ENCODE peak calls at places on chromosomes 16 and 17, in ten cellular contexts. B is non-pigmented ciliary epithelial cell; T is germinal center; E is activated naive CD8-positive, alpha-beta T cell treated with anti-CD3 and anti-CD28 coated beads, Interleukin-2, amount 50 U/mL, for 16 hours; D is EL; I is stimulated activated CD8-positive, alpha-beta memory T cell treated with anti-CD3 and anti-CD28 coated beads, Interleukin-2, amount 100 ng/mL, for 48 hours; O is DMS153; V is activated T-cell treated with anti-CD3 and anti-CD28 coated beads, Interleukin-2, amount 50 U/mL, for 1 hour; Y is heart left ventricle; C is NCI-H2081. S is an unnamed sample.
A peak's percentile ranks its signal among the peaks of the same experiment; 100 is the strongest.

GRCh38 chr17:82495844-82496528 is 23.5 kb upstream of the FOXK2 start:
- DNase-seq in C (peak; percentile 29), B (no peak), Y (no peak), D (no peak), E (no peak), I (no peak), T (no peak), V (no peak), O (peak; percentile 96), S (no peak)

GRCh38 chr17:28900986-28901726 is 1.7 kb downstream of the DHRS13 start:
- DNase-seq in D (no peak), Y (no peak), T (no peak), I (no peak), E (no peak), C (no peak), V (no peak), B (no peak), O (no peak), S (no peak)

GRCh38 chr17:10083864-10084263 is 114.5 kb downstream of the GAS7 start:
- DNase-seq in Y (no peak), I (no peak), O (no peak), V (no peak), E (no peak), D (no peak), B (no peak), T (no peak), C (no peak), S (no peak)

GRCh38 chr16:81610144-81610842 is 165.7 kb downstream of the CMIP start:
- DNase-seq in D (peak; percentile 76), C (no peak), B (no peak), E (no peak), Y (peak; percentile 87), I (no peak), T (no peak), O (no peak), V (no peak), S (peak; percentile 93)

GRCh38 chr17:83195330-83196087 is 116.1 kb downstream of the METRNL start:
- DNase-seq in C (no peak), V (peak; percentile 14), E (no peak), O (no peak), D (peak; percentile 48), Y (peak; percentile 83), I (no peak), T (no peak), B (no peak), S (no peak)

GRCh38 chr16:3562914-3563480 is 14.2 kb downstream of the NLRC3 start:
- DNase-seq in C (no peak), T (no peak), E (no peak), Y (no peak), V (no peak), O (no peak), B (no peak), I (no peak), D (no peak), S (no peak)

GRCh38 chr16:48831081-48831722 is 221.2 kb upstream of the N4BP1 start:
- DNase-seq in V (no peak), D (peak; percentile 1), O (no peak), E (no peak), B (no peak), I (no peak), Y (no peak), C (no peak), T (peak; percentile 14), S (no peak)

GRCh38 chr16:81485824-81486554 is 41.4 kb downstream of the CMIP start:
- DNase-seq in V (no peak), C (no peak), E (no peak), D (no peak), B (no peak), T (no peak), Y (no peak), O (no peak), I (no peak), S (no peak)

GRCh38 chr17:77437017-77437416 is 296.2 kb downstream of the SEC14L1 start:
- DNase-seq in I (no peak), Y (peak; percentile 85), B (no peak), T (no peak), E (no peak), V (peak; percentile 56), C (peak; percentile 31), O (no peak), D (peak; percentile 50), S (peak; percentile 66)

GRCh38 chr17:71237903-71238538 is 882.8 kb upstream of the SOX9 start:
- DNase-seq in V (no peak), E (no peak), B (no peak), O (peak; percentile 61), D (peak; percentile 49), I (no peak), T (no peak), C (peak; percentile 18), Y (no peak), S (peak; percentile 15)

GRCh38 chr17:77571141-77571540 is 387.4 kb upstream of the TNRC6C start:
- DNase-seq in Y (no peak), B (no peak), T (no peak), V (no peak), C (no peak), E (no peak), I (no peak), D (no peak), O (no peak), S (no peak)

GRCh38 chr17:33924105-33924504 is 331.0 kb upstream of the CCL2 start:
- DNase-seq in T (no peak), B (no peak), E (no peak), Y (no peak), D (no peak), C (no peak), I (no peak), O (no peak), V (no peak), S (no peak)

GRCh38 chr16:19884611-19885455 is at the start of gene GPRC5B:
- DNase-seq in D (peak; percentile 39), B (no peak), O (no peak), V (peak; percentile 70), C (peak; percentile 47), T (peak; percentile 64), I (no peak), Y (peak; percentile 79), E (no peak), S (peak; percentile 50)

GRCh38 chr17:36773039-36773438 is 164.2 kb upstream of the LHX1 start:
- DNase-seq in D (no peak), I (no peak), V (no peak), B (no peak), Y (no peak), C (no peak), T (no peak), E (no peak), O (no peak), S (no peak)

GRCh38 chr17:50059256-50059655 is 3.3 kb downstream of the ITGA3 start:
- DNase-seq in Y (no peak), C (no peak), I (no peak), E (no peak), T (no peak), O (no peak), V (no peak), B (no peak), D (no peak), S (no peak)

GRCh38 chr16:68995011-68995504 is 110.4 kb upstream of the HAS3 start:
- DNase-seq in D (peak; percentile 78), O (peak; percentile 37), E (no peak), T (no peak), I (no peak), V (no peak), C (no peak), Y (no peak), B (no peak), S (peak; percentile 27)

GRCh38 chr17:48215583-48216139 is 108.1 kb downstream of the SNX11 start:
- DNase-seq in T (no peak), V (no peak), Y (no peak), C (peak; percentile 76), E (no peak), D (peak; percentile 62), O (peak; percentile 74), B (peak; percentile 22), I (no peak), S (no peak)

GRCh38 chr16:11705311-11705710 is 37.1 kb downstream of the SNN start:
- DNase-seq in C (no peak), T (no peak), B (no peak), Y (no peak), O (no peak), D (no peak), I (no peak), V (no peak), E (no peak), S (no peak)

GRCh38 chr17:20975566-20975965 is 67.2 kb downstream of the USP22 start:
- DNase-seq in B (no peak), D (no peak), C (no peak), T (no peak), O (no peak), E (no peak), I (no peak), V (no peak), Y (no peak), S (no peak)

GRCh38 chr17:60139438-60140285 is 10.1 kb upstream of the CA4 start:
- DNase-seq in C (no peak), O (no peak), T (peak; percentile 65), I (peak; percentile 46), E (peak; percentile 23), V (peak; percentile 77), B (no peak), Y (peak; percentile 76), D (peak; percentile 61), S (peak; percentile 84)

GRCh38 chr17:38705523-38705802 is 390 bp downstream of the MLLT6 start:
- DNase-seq in C (no peak), E (no peak), D (no peak), I (no peak), T (no peak), V (no peak), O (no peak), B (no peak), Y (peak; percentile 56), S (peak; percentile 60)

GRCh38 chr16:16004314-16004749 is 54.9 kb downstream of the ABCC1 start:
- DNase-seq in C (no peak), O (no peak), I (no peak), T (no peak), V (no peak), E (no peak), Y (no peak), D (peak; percentile 89), B (no peak), S (peak; percentile 83)

GRCh38 chr16:57684626-57685358 is 9.8 kb upstream of the DRC7 start:
- DNase-seq in I (no peak), C (no peak), E (no peak), V (no peak), D (no peak), B (no peak), T (no peak), O (no peak), Y (no peak), S (no peak)

GRCh38 chr16:15961557-15962205 is 12.3 kb downstream of the ABCC1 start:
- DNase-seq in O (no peak), E (no peak), Y (no peak), T (no peak), D (no peak), C (no peak), B (no peak), I (no peak), V (no peak), S (no peak)

GRCh38 chr17:1030684-1031557 is 34.0 kb downstream of the TIMM22 start:
- DNase-seq in T (no peak), B (no peak), E (no peak), V (no peak), O (no peak), I (no peak), C (no peak), D (no peak), Y (peak; percentile 65), S (no peak)

GRCh38 chr16:23068337-23068736 is 80.9 kb downstream of the USP31 start:
- DNase-seq in Y (no peak), V (no peak), D (no peak), C (no peak), I (no peak), O (no peak), B (no peak), E (no peak), T (no peak), S (no peak)

GRCh38 chr17:68512967-68513474 is 791 bp downstream of the PRKAR1A start:
- DNase-seq in T (no peak), V (no peak), D (peak; percentile 51), C (no peak), O (no peak), B (no peak), Y (peak; percentile 43), I (no peak), E (no peak), S (no peak)

GRCh38 chr16:88200896-88201185 is 181.9 kb upstream of the ZNF469 start:
- DNase-seq in E (no peak), C (no peak), T (no peak), D (no peak), I (no peak), Y (no peak), O (no peak), B (no peak), V (no peak), S (no peak)

S was measured in hepatic stellate cell.